ENCODE peak calls at places on chromosomes 13 and 19, in eight cellular contexts. Q is heart left ventricle, I is natural killer cell, M is GM12878, G is Peyer's patch, F is stomach, C is choroid plexus epithelial cell, J is B cell. S is an unnamed sample.

GRCh38 chr19:1102407-1103106 is 1.2 kb upstream of the GPX4 start:
- DNase-seq in Q (no peak), I (no peak), M (peak), G (peak), F (peak), C (peak), J (no peak), S (no peak)

GRCh38 chr19:13844130-13844631 is 32.8 kb upstream of the NANOS3 start:
- DNase-seq in Q (no peak), I (no peak), M (no peak), G (no peak), F (no peak), C (no peak), J (peak), S (no peak)

GRCh38 chr13:50732712-50733111 is 110.8 kb downstream of the DLEU7 start:
- DNase-seq in Q (no peak), I (no peak), M (no peak), G (no peak), F (no peak), C (peak), J (no peak), S (no peak)

GRCh38 chr13:106617561-106617960 is 49.6 kb upstream of the ARGLU1 start:
- DNase-seq in Q (no peak), I (no peak), M (no peak), G (no peak), F (no peak), C (peak), J (no peak), S (no peak)

GRCh38 chr19:9528757-9529336 is 9.6 kb downstream of the ZNF426 start:
- DNase-seq in Q (no peak), I (no peak), M (no peak), G (no peak), F (no peak), C (peak), J (no peak), S (no peak)

GRCh38 chr13:98048263-98048662 is 94.6 kb upstream of the FARP1 start:
- DNase-seq in Q (no peak), I (no peak), M (no peak), G (no peak), F (no peak), C (no peak), J (no peak), S (no peak)

GRCh38 chr19:51020988-51021651 is 1.6 kb upstream of the KLK10 start:
- DNase-seq in Q (no peak), I (no peak), M (no peak), G (no peak), F (peak), C (peak), J (no peak), S (no peak)

GRCh38 chr13:64314286-64314685 is 2898.6 kb upstream of the PCDH20 start:
- DNase-seq in Q (no peak), I (no peak), M (no peak), G (no peak), F (no peak), C (peak), J (no peak), S (no peak)

GRCh38 chr19:45866400-45867176 is 2.5 kb downstream of the FOXA3 start:
- DNase-seq in Q (no peak), I (no peak), M (no peak), G (peak), F (no peak), C (no peak), J (peak), S (no peak)

GRCh38 chr13:27953671-27954405 is 15.3 kb downstream of the CDX2 start:
- DNase-seq in Q (peak), I (peak), M (no peak), G (peak), F (peak), C (peak), J (peak), S (peak)

GRCh38 chr19:17553256-17553655 is 2.2 kb upstream of the COLGALT1 start:
- DNase-seq in Q (peak), I (no peak), M (no peak), G (peak), F (no peak), C (peak), J (no peak), S (no peak)

GRCh38 chr19:38661996-38662395 is 14.5 kb downstream of the ACTN4 start:
- DNase-seq in Q (no peak), I (no peak), M (no peak), G (no peak), F (peak), C (no peak), J (no peak), S (no peak)

GRCh38 chr13:44373601-44374347 is at the start of gene SERP2:
- DNase-seq in Q (peak), I (peak), M (no peak), G (no peak), F (no peak), C (no peak), J (peak), S (no peak)

GRCh38 chr13:99269627-99270252 is 11.6 kb upstream of the GPR18 start:
- DNase-seq in Q (no peak), I (no peak), M (no peak), G (peak), F (no peak), C (peak), J (no peak), S (peak)

GRCh38 chr13:111629933-111630332 is 309.5 kb downstream of the TEX29 start:
- DNase-seq in Q (no peak), I (no peak), M (no peak), G (no peak), F (no peak), C (no peak), J (no peak), S (no peak)

GRCh38 chr19:2043864-2044708 is 7.0 kb downstream of the MKNK2 start:
- DNase-seq in Q (no peak), I (no peak), M (no peak), G (no peak), F (no peak), C (no peak), J (peak), S (no peak)

GRCh38 chr19:51742736-51743288 is 8.9 kb downstream of the FPR1 start:
- DNase-seq in Q (no peak), I (no peak), M (no peak), G (no peak), F (no peak), C (peak), J (no peak), S (no peak)

DNA sequence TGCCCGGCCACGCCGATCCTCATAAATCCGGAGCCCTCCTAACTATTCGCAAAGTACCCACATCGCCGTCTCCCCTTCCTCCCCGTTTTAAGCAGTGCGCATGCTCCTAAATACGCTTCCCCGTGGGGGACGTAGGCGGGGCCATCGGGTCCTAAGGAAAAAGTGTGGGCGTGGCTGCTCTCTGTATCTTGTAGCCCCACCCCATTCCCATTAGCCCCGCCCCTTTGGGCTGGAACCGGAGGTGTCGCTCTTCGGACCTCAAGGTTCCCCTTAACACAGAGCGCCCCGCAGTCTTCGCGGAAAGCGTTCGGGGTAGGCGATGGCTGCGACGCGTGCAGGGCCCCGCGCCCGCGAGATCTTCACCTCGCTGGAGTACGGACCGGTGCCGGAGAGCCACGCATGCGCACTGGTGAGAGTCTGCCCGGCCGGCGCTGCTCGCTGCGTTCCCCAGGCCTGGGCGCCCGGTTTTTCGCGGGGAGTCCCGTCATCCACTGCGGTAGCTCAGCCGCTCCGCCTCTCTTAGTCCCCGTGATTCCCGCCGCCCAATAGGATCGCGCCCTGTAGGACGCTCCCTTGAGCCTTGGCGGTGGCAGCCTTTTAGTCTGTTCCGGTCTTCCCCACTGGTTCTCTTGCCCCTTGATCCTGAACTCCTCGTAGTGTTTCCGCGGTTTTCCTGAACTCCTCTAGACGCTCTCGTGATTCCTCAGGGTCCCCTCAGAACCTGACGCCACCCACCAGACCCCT is at the start of gene ALDH16A1:
- DNase-seq in Q (peak), I (peak), M (peak), G (peak), F (peak), C (peak), J (peak), S (peak)
- TF ChIP-seq CTCF in Q (no peak), I (no peak), M (no peak), G (no peak), F (no peak), C (peak), J (no peak), S (no peak)

GRCh38 chr19:23800281-23800680 is 41.6 kb upstream of the ZNF681 start:
- DNase-seq in Q (no peak), I (no peak), M (no peak), G (no peak), F (no peak), C (no peak), J (no peak), S (no peak)

GRCh38 chr19:23792784-23793183 is 34.1 kb upstream of the ZNF681 start:
- DNase-seq in Q (no peak), I (no peak), M (no peak), G (no peak), F (no peak), C (no peak), J (no peak), S (no peak)

GRCh38 chr19:23790641-23791488 is 32.2 kb upstream of the ZNF681 start:
- DNase-seq in Q (no peak), I (no peak), M (no peak), G (no peak), F (no peak), C (no peak), J (no peak), S (no peak)

GRCh38 chr19:23799321-23799720 is 40.6 kb upstream of the ZNF681 start:
- DNase-seq in Q (no peak), I (no peak), M (peak), G (no peak), F (no peak), C (no peak), J (no peak), S (no peak)

DNA sequence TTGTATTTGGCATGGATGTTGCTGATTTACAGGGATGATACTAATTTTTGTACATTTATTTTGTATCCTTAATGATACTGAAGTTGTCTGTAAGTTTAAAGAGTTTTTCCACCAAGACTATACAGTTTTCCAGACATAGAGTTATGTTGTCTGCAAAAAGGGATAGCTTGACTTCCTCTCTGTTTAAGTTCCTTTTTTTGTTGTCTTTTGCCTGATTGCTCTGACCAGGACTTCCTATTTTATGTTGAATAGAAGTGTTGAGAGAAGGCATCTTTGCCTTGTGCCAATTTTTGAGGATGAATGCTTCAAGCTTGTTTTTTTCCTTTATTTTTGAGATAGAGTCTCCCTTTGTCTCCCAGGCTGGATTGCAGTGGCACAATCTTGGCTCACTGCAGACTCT is 36.8 kb upstream of the ZNF681 start:
- DNase-seq in Q (no peak), I (no peak), M (no peak), G (no peak), F (no peak), C (no peak), J (no peak), S (no peak)
- TF ChIP-seq CTCF in Q (no peak), I (no peak), M (no peak), G (no peak), F (no peak), C (no peak), J (no peak), S (no peak)

GRCh38 chr13:42532561-42533335 is 41.2 kb upstream of the TNFSF11 start:
- DNase-seq in Q (no peak), I (no peak), M (peak), G (no peak), F (no peak), C (no peak), J (peak), S (no peak)

GRCh38 chr13:42538996-42539395 is 35.0 kb upstream of the TNFSF11 start:
- DNase-seq in Q (no peak), I (no peak), M (no peak), G (no peak), F (no peak), C (no peak), J (no peak), S (no peak)

GRCh38 chr13:42533336-42533591 is 40.7 kb upstream of the TNFSF11 start:
- DNase-seq in Q (no peak), I (no peak), M (no peak), G (no peak), F (no peak), C (no peak), J (no peak), S (no peak)

GRCh38 chr13:42539670-42540069 is 34.3 kb upstream of the TNFSF11 start:
- DNase-seq in Q (no peak), I (no peak), M (no peak), G (no peak), F (no peak), C (no peak), J (no peak), S (no peak)

GRCh38 chr13:42534785-42535184 is 39.2 kb upstream of the TNFSF11 start:
- DNase-seq in Q (no peak), I (no peak), M (no peak), G (no peak), F (no peak), C (no peak), J (no peak), S (no peak)
- TF ChIP-seq CTCF in Q (no peak), I (no peak), M (no peak), G (no peak), F (no peak), C (no peak), J (no peak), S (no peak)

DNA sequence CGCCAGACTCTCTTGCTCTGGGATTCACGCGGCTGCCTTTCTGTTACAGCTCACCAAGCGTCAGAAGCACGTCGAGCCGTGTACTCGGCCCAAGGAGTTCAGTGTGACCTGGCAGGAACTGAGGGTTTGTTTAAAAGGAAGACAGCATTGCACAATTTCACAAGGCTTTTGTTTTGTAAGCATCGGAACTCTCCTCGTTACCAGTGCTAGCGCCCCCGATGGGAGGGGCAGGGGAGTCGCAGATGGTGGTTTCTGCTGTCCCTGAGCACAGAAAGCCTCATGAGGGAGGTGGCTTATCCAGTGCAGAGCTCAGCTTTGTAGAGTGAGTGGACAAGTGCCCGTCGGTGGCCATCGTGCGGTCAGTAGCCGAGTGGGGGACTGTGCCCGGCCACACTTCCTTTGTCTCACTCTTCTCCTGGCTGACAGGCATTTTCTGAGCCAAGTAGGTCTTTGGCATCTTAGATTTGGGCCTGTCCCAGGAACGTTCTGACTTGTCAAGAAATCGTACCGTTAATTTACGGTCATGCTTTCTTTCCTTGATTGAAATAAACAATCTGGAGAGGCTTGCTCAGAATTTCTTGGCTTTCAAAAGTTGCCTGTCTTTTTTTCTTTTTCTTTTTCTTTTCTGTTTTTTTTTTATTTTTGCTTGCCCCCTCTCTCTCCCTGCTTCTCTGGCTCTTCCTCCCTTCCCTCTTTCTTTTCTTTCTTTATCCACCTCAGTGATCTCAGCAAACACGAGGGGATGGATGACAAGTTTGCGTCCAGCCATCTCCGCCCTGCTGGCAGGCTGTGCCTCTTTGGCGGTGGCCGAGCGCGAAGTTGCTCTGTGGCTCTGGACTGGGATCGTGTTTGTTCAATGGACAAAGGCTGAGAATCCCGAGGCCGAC is 7.7 kb downstream of the KDM4B start:
- DNase-seq in Q (peak), I (peak), M (no peak), G (peak), F (peak), C (peak), J (peak), S (no peak)
- TF ChIP-seq CTCF in Q (no peak), I (peak), M (no peak), G (no peak), F (no peak), C (peak), J (peak), S (peak)

GRCh38 chr19:16338470-16339360 is 14.1 kb downstream of the KLF2 start:
- DNase-seq in Q (no peak), I (peak), M (peak), G (peak), F (no peak), C (peak), J (peak), S (peak)
- TF ChIP-seq CTCF in Q (no peak), I (no peak), M (no peak), G (peak), F (no peak), C (no peak), J (peak), S (no peak)

GRCh38 chr19:35139618-35139943 is 957 bp downstream of the FXYD1 start:
- DNase-seq in Q (no peak), I (no peak), M (no peak), G (no peak), F (no peak), C (no peak), J (no peak), S (no peak)
- TF ChIP-seq CTCF in Q (no peak), I (no peak), M (no peak), G (no peak), F (no peak), C (no peak), J (no peak), S (no peak)

DNA sequence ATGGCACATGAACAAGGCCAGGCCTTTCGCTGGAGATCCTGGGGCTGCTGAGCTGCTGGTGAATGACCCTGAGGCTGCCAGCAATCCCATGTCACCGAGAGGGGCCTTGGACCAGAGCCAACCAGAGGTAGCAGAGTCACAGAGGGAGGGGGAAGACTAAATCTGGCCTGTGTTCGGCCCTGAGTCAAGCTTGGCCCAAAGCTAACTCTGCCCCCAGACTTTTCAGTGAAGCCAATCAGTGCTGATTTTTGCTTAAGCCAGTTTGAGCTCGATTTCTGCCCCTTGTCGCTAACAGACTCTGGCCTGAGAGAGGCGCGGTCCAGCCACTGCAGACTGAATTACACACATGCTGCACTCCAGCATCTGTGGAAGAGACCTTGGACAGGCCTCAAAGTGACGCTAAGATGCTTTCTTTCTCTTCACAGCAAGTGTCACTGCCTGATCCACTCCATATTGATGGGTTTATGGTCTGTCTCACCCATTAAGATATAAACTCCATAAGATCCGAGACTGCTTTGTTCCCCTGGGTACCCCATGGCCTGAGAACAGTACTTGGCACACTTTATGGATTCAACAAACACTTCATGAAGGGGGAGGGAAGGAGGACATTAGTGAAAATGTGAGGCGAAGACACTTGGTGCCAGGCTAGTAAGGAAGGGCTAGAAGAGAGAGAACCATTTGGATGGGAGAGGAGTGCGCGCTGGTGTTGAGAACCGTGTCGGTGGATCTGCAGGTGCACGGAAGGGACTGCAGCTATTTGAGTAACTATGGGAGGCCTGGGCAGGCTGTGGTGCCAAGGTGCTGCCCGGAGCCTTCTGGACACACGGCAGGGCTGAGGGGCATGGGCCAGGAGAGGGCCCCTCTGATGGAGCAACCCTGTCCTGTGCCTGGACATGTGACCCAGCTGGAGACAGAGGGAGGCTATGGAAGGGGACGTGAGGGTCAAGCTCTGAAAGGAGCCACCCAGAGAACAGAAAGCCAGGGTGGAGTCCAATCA is 17.6 kb downstream of the RANBP3 start:
- DNase-seq in Q (peak), I (no peak), M (no peak), G (no peak), F (no peak), C (no peak), J (no peak), S (no peak)
- TF ChIP-seq CTCF in Q (no peak), I (no peak), M (no peak), G (no peak), F (no peak), C (no peak), J (no peak), S (no peak)

DNA sequence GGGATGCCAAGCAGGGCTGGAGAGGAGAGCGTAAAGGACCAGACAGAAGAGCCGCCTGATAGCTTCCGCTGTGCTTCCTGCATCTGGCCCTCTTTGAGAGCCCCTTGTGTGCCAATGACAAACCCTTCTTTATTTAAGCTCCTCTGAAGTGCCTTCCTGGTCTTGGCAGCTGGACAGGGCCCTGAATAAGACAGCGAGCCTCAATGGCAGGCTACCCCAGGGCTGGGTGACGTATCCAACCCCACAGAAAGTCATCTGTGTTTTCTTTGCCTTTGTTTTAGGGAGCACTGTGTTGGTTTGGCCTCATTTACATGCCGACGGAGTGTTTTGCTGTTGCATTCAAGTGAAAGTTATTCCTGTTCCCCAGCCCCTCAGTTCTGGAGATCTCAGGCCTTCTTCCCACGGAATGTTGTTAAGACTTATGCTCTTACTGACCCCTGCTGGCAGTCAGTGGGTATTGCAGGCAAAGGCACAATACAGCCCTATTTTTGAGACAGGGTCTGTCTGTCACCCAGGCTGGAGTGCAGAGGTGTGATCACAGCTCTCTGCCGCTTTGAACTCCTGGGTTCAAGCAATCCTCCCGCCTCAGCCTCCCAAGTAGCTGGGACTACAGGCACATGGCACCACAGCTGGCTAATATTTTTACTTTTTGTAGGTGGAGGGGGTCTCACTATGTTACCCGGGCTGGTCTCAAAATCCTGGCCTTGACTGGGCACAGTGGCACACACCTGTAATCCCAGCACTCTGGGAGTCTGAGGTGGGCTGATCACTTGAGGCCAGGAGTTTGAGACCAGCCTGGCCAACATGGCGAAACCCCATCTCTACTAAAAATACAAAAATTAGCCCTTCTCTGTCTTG is 16.8 kb downstream of the CCL25 start:
- DNase-seq in Q (no peak), I (no peak), M (no peak), G (peak), F (no peak), C (no peak), J (no peak), S (no peak)
- TF ChIP-seq CTCF in Q (no peak), I (peak), M (peak), G (peak), F (peak), C (peak), J (peak), S (peak)